ENCODE peak calls at places on chromosomes 11 and 22, in seven cellular contexts. V, D, F, W, T, P and O are unnamed samples.

GRCh38 chr11:88039512-88040496 is 135.4 kb downstream of the RAB38 start:
- DNase-seq in W (no peak), P (no peak), V (no peak), D (no peak), T (no peak), F (no peak), O (no peak)

GRCh38 chr22:30312053-30312452 is 14.7 kb downstream of the TBC1D10A start:
- DNase-seq in T (no peak), P (no peak), V (no peak), W (no peak), F (no peak), D (peak), O (no peak)

GRCh38 chr11:120335596-120335927 is 651 bp upstream of the ARHGEF12 start:
- DNase-seq in F (no peak), D (no peak), P (no peak), T (peak), W (no peak), V (no peak), O (no peak)

GRCh38 chr11:1899100-1899499 is 7.4 kb upstream of the PRR33 start:
- DNase-seq in P (no peak), D (no peak), V (no peak), T (no peak), F (no peak), W (no peak), O (no peak)

GRCh38 chr22:17547995-17548755 is 15.1 kb upstream of the SLC25A18 start:
- DNase-seq in V (no peak), P (no peak), W (no peak), D (no peak), T (no peak), F (no peak), O (no peak)

GRCh38 chr11:5928269-5928668 is 13.8 kb upstream of the OR56A3 start:
- DNase-seq in T (no peak), V (no peak), F (no peak), P (no peak), W (no peak), D (no peak), O (no peak)

GRCh38 chr11:44300881-44301855 is 8.8 kb downstream of the ALX4 start:
- DNase-seq in W (no peak), T (no peak), P (no peak), D (no peak), F (no peak), V (no peak), O (no peak)

GRCh38 chr11:31761636-31762035 is 49.5 kb downstream of the PAX6 start:
- DNase-seq in P (no peak), W (no peak), D (no peak), T (no peak), V (no peak), F (no peak), O (no peak)

GRCh38 chr11:86802601-86803051 is 2.3 kb downstream of the PRSS23 start:
- DNase-seq in V (peak), F (peak), D (peak), T (peak), P (no peak), W (no peak), O (no peak)

GRCh38 chr11:15327786-15328231 is 213.1 kb downstream of the INSC start:
- DNase-seq in F (peak), V (peak), W (peak), D (no peak), P (no peak), T (peak), O (no peak)

GRCh38 chr22:28903719-28904118 is 20.3 kb downstream of the ZNRF3 start:
- DNase-seq in T (no peak), W (no peak), F (peak), V (no peak), P (peak), D (no peak), O (no peak)

GRCh38 chr11:32186118-32186517 is 95.2 kb downstream of the RCN1 start:
- DNase-seq in P (no peak), F (no peak), V (no peak), W (no peak), T (no peak), D (no peak), O (no peak)

GRCh38 chr11:86218125-86219081 is 26.1 kb upstream of the EED start:
- DNase-seq in F (peak), V (peak), T (peak), W (peak), P (peak), D (no peak), O (peak)

GRCh38 chr22:39994566-39995345 is at the start of gene FAM83F:
- DNase-seq in V (peak), T (no peak), P (no peak), D (no peak), F (no peak), W (no peak), O (no peak)

GRCh38 chr11:33544593-33545373 is 155.8 kb downstream of the C11orf91 start:
- DNase-seq in T (no peak), W (no peak), D (no peak), P (no peak), F (no peak), V (no peak), O (no peak)

GRCh38 chr11:57568330-57568766 is 876 bp upstream of the UBE2L6 start:
- DNase-seq in T (peak), V (peak), D (peak), P (peak), F (no peak), W (peak), O (no peak)

GRCh38 chr22:29344137-29344536 is 28.6 kb upstream of the RASL10A start:
- DNase-seq in F (peak), T (peak), W (no peak), D (peak), P (peak), V (peak), O (peak)

GRCh38 chr11:134472188-134472455 is 60.1 kb upstream of the B3GAT1 start:
- DNase-seq in D (no peak), V (no peak), P (no peak), F (no peak), W (no peak), T (no peak), O (no peak)

GRCh38 chr22:29030618-29031235 is 30.9 kb downstream of the C22orf31 start:
- DNase-seq in D (peak), W (peak), V (peak), T (peak), F (peak), P (peak), O (peak)

GRCh38 chr11:78040691-78041379 is 17.8 kb upstream of the KCTD14 start:
- DNase-seq in T (no peak), F (no peak), P (no peak), W (no peak), D (no peak), V (no peak), O (no peak)

GRCh38 chr22:43471606-43472135 is 59.9 kb downstream of the MPPED1 start:
- DNase-seq in V (no peak), T (no peak), W (no peak), P (no peak), F (no peak), D (no peak), O (no peak)

GRCh38 chr11:23727821-23728220 is 769.0 kb upstream of the LUZP2 start:
- DNase-seq in V (peak), F (peak), W (no peak), P (no peak), T (peak), D (peak), O (no peak)

GRCh38 chr11:74070713-74071506 is 62.0 kb upstream of the UCP3 start:
- DNase-seq in F (no peak), W (no peak), P (no peak), T (no peak), V (no peak), D (no peak), O (no peak)

GRCh38 chr11:57482782-57483569 is 22.6 kb downstream of the RTN4RL2 start:
- DNase-seq in F (peak), V (peak), D (no peak), P (no peak), T (no peak), W (no peak), O (peak)

GRCh38 chr22:23829845-23830372 is 8.9 kb downstream of the DERL3 start:
- DNase-seq in V (no peak), P (peak), T (peak), D (no peak), F (no peak), W (no peak), O (no peak)

GRCh38 chr11:45901646-45902045 is 5.4 kb downstream of the FREY1 start:
- DNase-seq in V (no peak), F (no peak), P (no peak), T (no peak), W (no peak), D (no peak), O (no peak)

GRCh38 chr11:72618801-72619200 is 55.4 kb downstream of the PDE2A start:
- DNase-seq in V (no peak), W (no peak), T (peak), D (no peak), F (no peak), P (no peak), O (no peak)

GRCh38 chr11:19853016-19853415 is 140.4 kb downstream of the NAV2 start:
- DNase-seq in D (no peak), T (no peak), W (no peak), V (no peak), F (no peak), P (no peak), O (no peak)

GRCh38 chr11:40291304-40292100 is 1168.0 kb downstream of the LRRC4C start:
- DNase-seq in D (no peak), P (no peak), V (no peak), F (no peak), T (no peak), W (no peak), O (no peak)

GRCh38 chr22:39653787-39654077 is 83.2 kb downstream of the CACNA1I start:
- DNase-seq in W (no peak), V (no peak), F (no peak), D (no peak), T (no peak), P (no peak), O (no peak)

GRCh38 chr11:87722756-87723599 is 452.3 kb downstream of the RAB38 start:
- DNase-seq in F (peak), D (no peak), T (peak), W (no peak), P (no peak), V (peak), O (peak)

GRCh38 chr11:73349633-73350032 is 26.6 kb upstream of the RELT start:
- DNase-seq in T (no peak), W (no peak), V (no peak), F (no peak), D (no peak), P (no peak), O (no peak)

GRCh38 chr11:94049351-94049750 is 28.2 kb downstream of the HEPHL1 start:
- DNase-seq in W (no peak), F (no peak), V (no peak), D (no peak), T (no peak), P (no peak), O (no peak)

GRCh38 chr11:58782066-58782465 is 50.3 kb upstream of the GLYAT start:
- DNase-seq in T (no peak), D (no peak), W (no peak), V (no peak), P (no peak), F (no peak), O (no peak)

GRCh38 chr11:84261707-84262106 is 975.5 kb upstream of the CCDC90B start:
- DNase-seq in W (no peak), P (no peak), F (peak), V (peak), D (no peak), T (no peak), O (no peak)

GRCh38 chr22:24413726-24414385 is 13.5 kb upstream of the ADORA2A start:
- DNase-seq in V (no peak), T (no peak), P (peak), D (no peak), W (no peak), F (no peak), O (no peak)

GRCh38 chr22:37201066-37201820 is 11.0 kb downstream of the SSTR3 start:
- DNase-seq in D (no peak), V (no peak), T (no peak), F (no peak), W (no peak), P (peak), O (peak)

GRCh38 chr22:37199103-37199838 is 11.2 kb upstream of the C1QTNF6 start:
- DNase-seq in F (peak), T (peak), P (peak), W (peak), D (peak), V (peak), O (peak)

GRCh38 chr22:37198290-37199102 is 10.4 kb upstream of the C1QTNF6 start:
- DNase-seq in W (peak), F (peak), P (peak), V (peak), D (peak), T (peak), O (peak)

GRCh38 chr22:37197451-37198289 is 9.6 kb upstream of the C1QTNF6 start:
- DNase-seq in V (peak), W (peak), D (peak), T (peak), F (no peak), P (peak), O (peak)

DNA sequence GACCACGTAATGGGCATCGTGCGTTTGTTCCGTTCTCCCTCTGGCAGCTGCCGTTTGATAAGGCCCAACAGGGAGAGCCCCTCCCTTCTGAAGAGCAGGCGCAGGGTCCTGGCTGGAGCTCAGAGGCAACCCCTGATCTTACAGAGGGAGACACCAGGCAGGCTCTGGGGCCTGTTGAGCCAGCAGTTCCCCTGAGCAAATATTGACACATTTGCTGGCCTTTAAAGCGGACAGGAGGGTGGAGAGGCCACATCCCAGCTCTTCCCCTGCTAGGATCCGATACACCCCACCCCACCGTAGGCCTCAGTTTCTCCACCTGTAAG is 11.8 kb upstream of the C1QTNF6 start:
- DNase-seq in F (no peak), D (no peak), P (no peak), W (no peak), T (no peak), V (peak), O (no peak)
- TF ChIP-seq CTCF in F (no peak), D (no peak), P (no peak), W (no peak), T (no peak), V (no peak), O (no peak)

GRCh38 chr11:111917788-111918187 is 925 bp upstream of the C11orf52 start:
- DNase-seq in W (no peak), D (no peak), F (no peak), T (no peak), V (no peak), P (no peak), O (no peak)

GRCh38 chr11:111920908-111921307 is 2.2 kb downstream of the C11orf52 start:
- DNase-seq in W (no peak), F (no peak), T (no peak), D (no peak), P (no peak), V (no peak), O (no peak)

GRCh38 chr11:111916768-111917167 is 1.9 kb upstream of the C11orf52 start:
- DNase-seq in T (no peak), W (no peak), V (no peak), D (no peak), P (no peak), F (no peak), O (no peak)

GRCh38 chr11:111917312-111917711 is 1.4 kb upstream of the C11orf52 start:
- DNase-seq in W (no peak), V (no peak), T (no peak), P (no peak), F (no peak), D (no peak), O (no peak)

GRCh38 chr11:111918390-111919256 is at the start of gene C11orf52:
- DNase-seq in T (peak), W (no peak), D (no peak), F (peak), P (no peak), V (peak), O (peak)
- TF ChIP-seq CTCF in T (no peak), W (no peak), D (peak), F (no peak), P (no peak), V (no peak), O (no peak)

GRCh38 chr11:70566768-70567530 is 168.6 kb downstream of the CTTN start:
- DNase-seq in P (no peak), F (no peak), W (no peak), T (no peak), V (no peak), D (no peak), O (peak)

GRCh38 chr11:70569173-70569890 is 171.0 kb downstream of the CTTN start:
- DNase-seq in P (no peak), F (no peak), W (no peak), V (no peak), D (no peak), T (no peak), O (peak)

GRCh38 chr11:70567680-70568503 is 169.6 kb downstream of the CTTN start:
- DNase-seq in D (peak), F (no peak), V (peak), W (peak), T (peak), P (peak), O (peak)

GRCh38 chr11:70569996-70570692 is 171.8 kb downstream of the CTTN start:
- DNase-seq in D (no peak), W (no peak), T (no peak), P (no peak), V (no peak), F (no peak), O (peak)

GRCh38 chr11:70568504-70569172 is 170.3 kb downstream of the CTTN start:
- DNase-seq in V (peak), D (no peak), T (peak), P (no peak), F (peak), W (no peak), O (peak)
- TF ChIP-seq CTCF in V (peak), D (peak), T (peak), P (peak), F (peak), W (no peak), O (peak)

GRCh38 chr11:34869425-34869824 is 46.8 kb downstream of the APIP start:
- DNase-seq in P (no peak), T (no peak), V (no peak), F (no peak), W (no peak), D (no peak), O (no peak)
- TF ChIP-seq CTCF in P (no peak), T (peak), V (no peak), F (no peak), W (no peak), D (peak), O (no peak)

GRCh38 chr22:47064016-47064415 is 301.6 kb downstream of the TBC1D22A start:
- DNase-seq in V (no peak), T (no peak), P (no peak), W (no peak), D (no peak), F (no peak), O (peak)

GRCh38 chr22:47065756-47066615 is 303.5 kb downstream of the TBC1D22A start:
- DNase-seq in D (no peak), F (no peak), P (no peak), V (no peak), T (peak), W (no peak), O (peak)

GRCh38 chr22:47063071-47063509 is 300.6 kb downstream of the TBC1D22A start:
- DNase-seq in W (no peak), T (no peak), P (no peak), D (no peak), F (no peak), V (no peak), O (peak)

GRCh38 chr22:47063606-47064005 is 301.2 kb downstream of the TBC1D22A start:
- DNase-seq in P (no peak), W (no peak), T (no peak), F (no peak), D (no peak), V (no peak), O (no peak)

DNA sequence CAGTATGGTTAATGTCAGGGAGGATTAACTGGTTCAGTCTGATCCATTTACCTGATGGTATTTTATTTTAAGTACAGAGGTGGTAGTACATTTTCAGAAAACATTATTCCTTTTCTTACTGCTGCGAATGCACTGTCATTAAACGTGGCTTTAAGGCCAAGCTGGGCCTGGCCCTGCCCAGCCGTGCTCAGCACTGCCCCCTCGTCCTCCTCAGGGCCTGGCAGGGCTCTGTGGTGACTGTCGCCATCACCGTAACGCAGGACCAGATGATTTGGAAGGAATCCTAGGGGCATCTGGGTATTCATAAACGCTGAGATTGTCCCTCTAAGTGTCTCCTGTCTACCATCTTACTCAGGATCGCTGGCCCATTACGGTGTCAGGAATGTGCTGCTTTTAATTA is 302.0 kb downstream of the TBC1D22A start:
- DNase-seq in F (no peak), W (no peak), V (no peak), D (no peak), P (no peak), T (no peak), O (peak)
- TF ChIP-seq CTCF in F (no peak), W (no peak), V (no peak), D (no peak), P (no peak), T (no peak), O (no peak)

GRCh38 chr11:17504330-17505107 is 27.9 kb upstream of the ABCC8 start:
- DNase-seq in P (peak), T (peak), W (peak), F (peak), D (peak), V (peak), O (peak)
- TF ChIP-seq CTCF in P (peak), T (peak), W (peak), F (peak), D (peak), V (peak), O (peak)

GRCh38 chr11:67389477-67389876 is 2.3 kb upstream of the RAD9A start:
- DNase-seq in V (peak), W (peak), D (no peak), F (peak), P (no peak), T (no peak), O (no peak)
- TF ChIP-seq CTCF in V (peak), W (peak), D (peak), F (peak), P (peak), T (peak), O (peak)

DNA sequence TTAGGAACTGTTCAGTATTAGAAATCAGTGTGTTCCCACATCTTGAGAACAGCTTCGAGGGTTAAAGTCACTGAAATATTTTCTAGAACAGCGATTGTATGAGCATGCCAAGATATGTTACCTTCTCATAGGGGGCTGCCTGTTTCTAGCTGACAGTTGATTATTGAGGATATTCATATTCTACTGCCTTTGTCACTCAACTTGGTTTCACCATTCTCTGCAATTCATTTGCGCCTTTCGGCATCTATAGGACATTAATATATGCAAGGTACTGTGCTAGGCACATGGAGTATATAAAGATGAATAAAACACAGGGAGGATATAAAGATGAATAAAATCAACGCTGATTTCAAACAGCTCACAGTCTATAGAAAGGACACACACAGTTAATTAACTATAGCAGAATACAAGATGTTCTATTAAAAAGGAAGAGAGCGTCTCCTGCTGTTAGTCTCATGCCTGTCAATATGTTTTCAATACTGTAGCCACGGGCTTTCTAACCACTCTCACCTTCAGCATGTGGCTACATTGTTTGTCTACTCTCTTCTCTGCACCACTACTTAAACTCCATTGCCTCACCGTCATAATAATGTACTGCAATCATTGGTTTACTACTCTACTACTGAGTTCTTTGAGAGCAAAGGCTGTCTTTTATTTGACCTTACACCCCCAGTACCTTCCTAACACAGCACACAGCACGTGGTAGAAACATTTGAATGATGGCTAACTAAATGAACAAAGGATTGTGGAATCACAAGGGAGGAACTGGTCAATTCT is 81.9 kb downstream of the RAB30 start:
- DNase-seq in V (no peak), F (no peak), P (no peak), T (no peak), W (no peak), D (no peak), O (no peak)
- TF ChIP-seq CTCF in V (no peak), F (no peak), P (no peak), T (no peak), W (no peak), D (no peak), O (no peak)

GRCh38 chr11:29061452-29061851 is 953.3 kb downstream of the METTL15 start:
- DNase-seq in W (no peak), T (no peak), D (no peak), F (no peak), P (no peak), V (no peak), O (no peak)
- TF ChIP-seq CTCF in W (no peak), T (no peak), D (no peak), F (no peak), P (no peak), V (no peak), O (no peak)